ENCODE peak calls at places on chromosomes 7 and 10, in five cellular contexts. M is cardiac muscle cell, S is HCT116, O is body of pancreas, W is AG09309. D is an unnamed sample.

GRCh38 chr10:116490028-116490662 is 55.6 kb upstream of the PNLIP start:
- DNase-seq in M (peak), S (peak), O (no peak), W (no peak), D (peak)

GRCh38 chr7:26440993-26441636 is 149.5 kb downstream of the SNX10 start:
- DNase-seq in M (no peak), S (no peak), O (no peak), W (no peak), D (no peak)

GRCh38 chr7:32043688-32044087 is 26.5 kb downstream of the PDE1C start:
- DNase-seq in M (peak), S (no peak), O (no peak), W (peak), D (peak)

GRCh38 chr7:82443801-82444219 is 233 bp upstream of the CACNA2D1 start:
- DNase-seq in M (peak), S (no peak), O (peak), W (peak), D (peak)

GRCh38 chr10:69327463-69328345 is 49.4 kb downstream of the HK1 start:
- DNase-seq in M (peak), S (no peak), O (peak), W (no peak), D (peak)

GRCh38 chr7:16421333-16422099 is at the start of gene CRPPA:
- DNase-seq in M (peak), S (no peak), O (peak), W (no peak), D (peak)

GRCh38 chr7:80722596-80723141 is 84.2 kb downstream of the CD36 start:
- DNase-seq in M (peak), S (peak), O (peak), W (peak), D (peak)

GRCh38 chr7:106086062-106086461 is 26.1 kb downstream of the SYPL1 start:
- DNase-seq in M (no peak), S (no peak), O (no peak), W (no peak), D (no peak)

GRCh38 chr10:124213471-124213870 is 120.1 kb upstream of the CHST15 start:
- DNase-seq in M (no peak), S (no peak), O (no peak), W (peak), D (peak)

GRCh38 chr10:61974611-61975010 is 73.1 kb downstream of the ARID5B start:
- DNase-seq in M (peak), S (no peak), O (peak), W (no peak), D (peak)

GRCh38 chr7:148084138-148084537 is 506.4 kb upstream of the C7orf33 start:
- DNase-seq in M (peak), S (peak), O (peak), W (peak), D (peak)

GRCh38 chr10:57338823-57339558 is 928.7 kb downstream of the IPMK start:
- DNase-seq in M (peak), S (no peak), O (peak), W (peak), D (peak)
- TF ChIP-seq CTCF in M (peak), S (peak), O (peak), W (peak), D (peak)

GRCh38 chr10:70479626-70480253 is 1.2 kb downstream of the PALD1 start:
- DNase-seq in M (no peak), S (no peak), O (peak), W (no peak), D (no peak)

GRCh38 chr10:70478191-70479160 is at the start of gene PALD1:
- DNase-seq in M (peak), S (peak), O (peak), W (no peak), D (peak)

GRCh38 chr10:70477661-70478162 is 855 bp upstream of the PALD1 start:
- DNase-seq in M (peak), S (peak), O (peak), W (no peak), D (no peak)

GRCh38 chr10:70480254-70480861 is 1.8 kb downstream of the PALD1 start:
- DNase-seq in M (no peak), S (no peak), O (peak), W (no peak), D (no peak)

GRCh38 chr10:70479161-70479531 is 579 bp downstream of the PALD1 start:
- DNase-seq in M (no peak), S (no peak), O (no peak), W (no peak), D (no peak)
- H3K4me3 ChIP-seq in M (peak), S (peak), O (no peak), W (no peak), D (peak)

GRCh38 chr7:41315764-41316163 is 387.1 kb downstream of the INHBA start:
- DNase-seq in M (no peak), S (no peak), O (no peak), W (no peak), D (no peak)
- TF ChIP-seq CTCF in M (peak), S (peak), O (no peak), W (peak), D (peak)

GRCh38 chr10:103054621-103055020 is 136.5 kb downstream of the CNNM2 start:
- DNase-seq in M (no peak), S (no peak), O (no peak), W (no peak), D (no peak)
- H3K4me3 ChIP-seq in M (no peak), S (no peak), O (no peak), W (no peak), D (no peak)

GRCh38 chr7:130216750-130217149 is 9.1 kb downstream of the SSMEM1 start:
- DNase-seq in M (no peak), S (no peak), O (no peak), W (no peak), D (no peak)
- TF ChIP-seq CTCF in M (no peak), S (no peak), O (no peak), W (no peak), D (no peak)

DNA sequence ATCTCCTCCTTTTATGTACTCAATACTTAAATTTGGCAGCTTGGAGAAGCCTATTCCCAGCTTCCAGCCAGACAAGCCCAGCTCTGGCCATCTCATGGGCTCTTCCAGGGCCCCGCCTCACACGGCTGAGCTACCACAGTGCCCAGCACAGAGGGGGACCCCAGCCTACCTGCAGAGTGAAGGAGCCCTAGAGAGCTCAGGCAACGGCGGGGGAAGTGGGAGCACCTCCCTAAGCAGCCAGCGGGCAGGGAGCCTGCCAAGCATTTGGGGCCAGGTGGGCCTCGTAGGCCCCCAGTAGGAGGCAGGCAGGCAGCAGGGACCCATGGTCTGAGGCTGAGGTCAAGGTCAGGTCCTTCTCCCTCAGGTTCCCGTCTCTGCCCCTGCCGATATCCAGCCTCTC is 29.1 kb upstream of the SMARCD3 start:
- DNase-seq in M (no peak), S (no peak), O (no peak), W (no peak), D (no peak)
- H3K4me3 ChIP-seq in M (no peak), S (no peak), O (no peak), W (no peak), D (no peak)

DNA sequence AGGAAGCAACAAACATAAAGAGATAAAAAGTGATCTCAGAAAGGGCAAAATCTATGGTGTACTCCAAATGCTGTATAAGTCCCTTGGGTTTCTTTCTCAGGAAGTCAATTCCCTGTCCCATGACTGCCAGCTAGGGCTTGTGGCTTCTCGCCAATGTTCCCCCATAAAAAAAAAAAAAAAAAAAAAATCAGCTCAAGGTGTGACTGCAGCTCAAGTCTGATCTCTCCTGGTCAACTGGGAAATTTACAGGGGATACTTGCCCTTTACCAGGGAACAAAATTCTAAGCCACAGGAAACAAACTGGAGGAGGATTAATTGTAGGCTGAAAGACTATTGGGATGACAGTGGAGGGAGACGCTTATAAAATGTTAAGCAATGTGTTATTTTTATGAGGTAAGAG is 76.0 kb downstream of the PCGF5 start:
- DNase-seq in M (peak), S (peak), O (no peak), W (no peak), D (peak)
- TF ChIP-seq CTCF in M (peak), S (peak), O (no peak), W (peak), D (no peak)

DNA sequence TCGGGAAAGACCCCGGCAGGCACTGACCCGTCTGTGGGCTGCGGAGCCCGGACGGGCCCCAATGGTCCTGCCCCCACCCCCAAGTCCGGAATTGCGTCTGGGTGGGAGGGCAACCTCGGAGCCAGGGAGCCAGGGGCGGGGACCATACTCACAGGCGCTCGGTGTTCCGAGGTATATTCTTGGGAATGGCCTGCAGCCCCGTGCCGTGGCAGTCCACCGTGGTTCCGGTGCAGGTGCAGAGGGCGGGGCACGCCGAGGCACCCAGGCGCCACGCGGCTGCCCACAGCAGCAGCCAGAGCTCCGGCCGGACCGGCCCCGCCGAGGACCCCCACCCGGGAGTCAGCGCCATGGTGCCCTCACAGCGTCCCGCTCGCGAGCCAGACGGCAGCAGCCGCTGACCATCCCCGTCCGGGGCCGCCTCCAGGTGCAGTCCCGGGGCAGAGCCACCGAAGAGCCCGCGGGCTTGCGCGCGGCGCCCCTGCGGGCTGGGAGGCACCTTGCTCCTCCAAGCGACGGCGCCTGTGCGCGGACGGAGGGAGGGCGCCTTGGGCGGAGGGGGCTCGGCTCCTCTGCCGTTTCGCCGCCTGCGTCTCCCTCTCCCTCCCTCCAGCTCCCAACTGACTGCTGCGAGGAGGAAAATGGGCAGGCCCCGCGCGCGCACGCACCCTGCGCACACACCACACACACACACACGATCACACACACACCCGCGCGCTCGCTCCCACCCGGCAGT is at the start of gene SLIT1:
- DNase-seq in M (no peak), S (no peak), O (no peak), W (no peak), D (no peak)
- H3K4me3 ChIP-seq in M (peak), S (no peak), O (no peak), W (no peak), D (no peak)

DNA sequence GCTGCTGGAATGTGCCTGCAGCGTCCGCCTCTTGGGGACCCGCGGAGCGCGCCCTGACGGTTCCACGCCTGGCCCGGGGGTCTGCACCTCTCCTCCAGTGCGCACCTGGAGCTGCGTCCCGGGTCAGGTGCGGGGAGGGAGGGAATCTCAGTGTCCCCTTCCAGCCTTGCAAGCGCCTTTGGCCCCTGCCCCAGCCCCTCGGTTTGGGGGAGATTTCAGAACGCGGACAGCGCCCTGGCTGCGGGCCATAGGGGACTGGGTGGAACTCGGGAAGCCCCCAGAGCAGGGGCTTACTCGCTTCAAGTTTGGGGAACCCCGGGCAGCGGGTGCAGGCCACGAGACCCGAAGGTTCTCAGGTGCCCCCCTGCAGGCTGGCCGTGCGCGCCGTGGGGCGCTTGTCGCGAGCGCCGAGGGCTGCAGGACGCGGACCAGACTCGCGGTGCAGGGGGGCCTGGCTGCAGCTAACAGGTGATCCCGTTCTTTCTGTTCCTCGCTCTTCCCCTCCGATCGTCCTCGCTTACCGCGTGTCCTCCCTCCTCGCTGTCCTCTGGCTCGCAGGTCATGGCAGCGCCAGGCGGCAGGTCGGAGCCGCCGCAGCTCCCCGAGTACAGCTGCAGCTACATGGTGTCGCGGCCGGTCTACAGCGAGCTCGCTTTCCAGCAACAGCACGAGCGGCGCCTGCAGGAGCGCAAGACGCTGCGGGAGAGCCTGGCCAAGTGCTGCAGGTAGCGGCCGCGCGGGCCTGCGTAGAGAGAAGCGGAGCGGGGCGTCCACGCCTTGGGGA is 645 bp downstream of the SLC26A4 start:
- DNase-seq in M (peak), S (no peak), O (peak), W (no peak), D (peak)
- TF ChIP-seq CTCF in M (peak), S (no peak), O (no peak), W (no peak), D (peak)

GRCh38 chr10:30500963-30501504 is 67.0 kb downstream of the MAP3K8 start:
- DNase-seq in M (no peak), S (no peak), O (no peak), W (no peak), D (peak)

GRCh38 chr10:30503700-30504462 is 69.9 kb downstream of the MAP3K8 start:
- DNase-seq in M (peak), S (no peak), O (no peak), W (no peak), D (no peak)

GRCh38 chr10:30499816-30500215 is 65.8 kb downstream of the MAP3K8 start:
- DNase-seq in M (no peak), S (no peak), O (no peak), W (no peak), D (no peak)

GRCh38 chr10:30500534-30500933 is 66.5 kb downstream of the MAP3K8 start:
- DNase-seq in M (no peak), S (no peak), O (no peak), W (no peak), D (no peak)

GRCh38 chr10:30502266-30503058 is 68.5 kb downstream of the MAP3K8 start:
- DNase-seq in M (peak), S (no peak), O (no peak), W (no peak), D (peak)
- H3K4me3 ChIP-seq in M (no peak), S (no peak), O (no peak), W (no peak), D (no peak)

D was measured in foreskin fibroblast.